ENCODE peak calls at places on chromosomes 11 and 22, in four cellular contexts. U is osteoblast, V is astrocyte, J is body of pancreas. O is an unnamed sample.
A peak's percentile ranks its signal among the peaks of the same experiment; 100 is the strongest.

GRCh38 chr11:103109818-103110388 is 677 bp downstream of the DYNC2H1 start:
- DNase-seq in V (no peak), U (no peak), J (no peak), O (no peak)

GRCh38 chr11:2754008-2754407 is 54.2 kb upstream of the KCNQ1OT1 start:
- DNase-seq in J (no peak), V (no peak), U (no peak), O (no peak)

GRCh38 chr11:94224078-94224477 is 80.3 kb upstream of the IZUMO1R start:
- DNase-seq in V (no peak), U (no peak), J (no peak), O (no peak)

GRCh38 chr22:30869996-30870395 is 98.6 kb downstream of the MORC2 start:
- DNase-seq in V (no peak), U (peak; percentile 68), J (no peak), O (no peak)

GRCh38 chr22:46013460-46014416 is 36.8 kb upstream of the WNT7B start:
- DNase-seq in U (peak; percentile 99), J (peak; percentile 96), V (peak; percentile 94), O (peak; percentile 94)

GRCh38 chr11:34065505-34066203 is 14.1 kb downstream of the CAPRIN1 start:
- DNase-seq in U (peak; percentile 56), J (no peak), V (peak; percentile 37), O (no peak)

GRCh38 chr11:34758262-34758661 is 137.4 kb downstream of the EHF start:
- DNase-seq in U (no peak), V (no peak), J (no peak), O (no peak)

GRCh38 chr11:104484784-104485554 is 321.0 kb upstream of the PDGFD start:
- DNase-seq in J (peak; percentile 28), V (no peak), U (peak; percentile 3), O (no peak)

GRCh38 chr22:46111645-46112306 is 38.5 kb upstream of the PPARA start:
- DNase-seq in V (no peak), U (no peak), J (no peak), O (peak; percentile 66)

GRCh38 chr11:70525006-70525405 is 126.7 kb downstream of the CTTN start:
- DNase-seq in U (peak; percentile 54), J (no peak), V (no peak), O (no peak)

GRCh38 chr11:47715082-47715669 is at the start of gene AGBL2:
- DNase-seq in U (peak; percentile 90), J (peak; percentile 70), V (peak; percentile 44), O (peak; percentile 80)

GRCh38 chr11:34316347-34317037 is 41.3 kb downstream of the ABTB2 start:
- DNase-seq in J (no peak), V (peak; percentile 23), U (peak; percentile 66), O (no peak)

GRCh38 chr11:122559734-122560382 is 95.7 kb upstream of the UBASH3B start:
- DNase-seq in V (no peak), U (no peak), J (no peak), O (no peak)

GRCh38 chr11:30346068-30346688 is 23.3 kb downstream of the ARL14EP start:
- DNase-seq in U (no peak), V (no peak), J (peak; percentile 18), O (peak; percentile 19)

DNA sequence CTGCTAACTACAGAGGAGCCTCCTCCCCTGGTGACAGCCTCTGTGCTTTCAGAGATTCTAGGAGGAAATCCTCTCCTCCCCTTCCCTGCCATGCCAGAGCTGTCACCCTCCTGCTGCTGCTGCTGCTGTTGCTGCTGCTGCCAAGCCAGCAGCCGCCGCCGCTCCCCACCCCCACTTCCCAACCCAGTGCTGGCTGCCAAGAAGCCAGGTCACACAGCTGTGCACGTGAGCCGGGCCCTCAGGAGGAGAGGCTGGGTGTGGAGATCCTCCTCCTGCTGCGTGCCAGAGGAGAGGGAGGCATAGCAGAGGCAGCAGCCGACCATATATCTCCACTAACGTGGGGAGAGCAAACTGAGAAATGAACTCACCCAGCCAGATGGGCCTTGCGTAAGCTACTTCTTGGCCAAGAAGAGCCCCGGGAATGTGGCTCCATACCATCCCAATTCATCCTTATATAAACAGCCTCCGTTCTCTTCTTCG is 12.4 kb downstream of the CRY2 start:
- DNase-seq in V (peak; percentile 93), U (peak; percentile 98), J (peak; percentile 95), O (peak; percentile 94)
- H3K36me3 ChIP-seq in V (peaks cover 23% of the 10 kb centered on the region), U (peaks cover 47% of the 10 kb centered on the region), J (peaks cover 29% of the 10 kb centered on the region), O (peaks cover 68% of the 10 kb centered on the region)

DNA sequence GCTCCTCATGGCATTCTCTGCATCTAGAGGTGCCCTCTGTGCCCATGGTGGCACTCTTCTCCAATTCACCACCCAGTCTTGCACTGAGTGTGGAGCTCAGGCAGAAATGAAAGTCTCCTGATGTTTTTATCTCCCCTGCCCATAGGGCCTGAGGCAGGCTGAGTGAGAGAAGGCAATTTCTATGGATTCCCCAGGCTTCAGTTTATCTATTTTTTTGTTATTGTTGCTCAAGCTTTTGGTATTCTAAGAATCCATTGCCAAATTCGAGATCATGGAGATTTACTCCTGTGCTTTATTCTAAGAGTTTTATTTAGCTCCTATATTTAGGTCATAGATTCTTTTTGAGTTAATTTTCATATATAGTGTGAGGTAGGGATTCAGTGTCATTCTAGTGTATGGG is 40.7 kb downstream of the TSPAN18 start:
- DNase-seq in U (no peak), V (peak; percentile 48), J (no peak), O (no peak)
- H3K4me1 ChIP-seq in U (peaks cover 34% of the 10 kb centered on the region), V (peaks cover 28% of the 10 kb centered on the region), J (peaks cover 9% of the 10 kb centered on the region), O (peaks cover 65% of the 10 kb centered on the region)

GRCh38 chr22:29520851-29521250 is 32.7 kb downstream of the THOC5 start:
- DNase-seq in U (peak; percentile 93), V (peak; percentile 82), J (no peak), O (no peak)
- H3K36me3 ChIP-seq in U (peaks cover 74% of the 10 kb centered on the region), V (peaks cover 69% of the 10 kb centered on the region), J (peaks cover 27% of the 10 kb centered on the region), O (peaks cover 32% of the 10 kb centered on the region)

DNA sequence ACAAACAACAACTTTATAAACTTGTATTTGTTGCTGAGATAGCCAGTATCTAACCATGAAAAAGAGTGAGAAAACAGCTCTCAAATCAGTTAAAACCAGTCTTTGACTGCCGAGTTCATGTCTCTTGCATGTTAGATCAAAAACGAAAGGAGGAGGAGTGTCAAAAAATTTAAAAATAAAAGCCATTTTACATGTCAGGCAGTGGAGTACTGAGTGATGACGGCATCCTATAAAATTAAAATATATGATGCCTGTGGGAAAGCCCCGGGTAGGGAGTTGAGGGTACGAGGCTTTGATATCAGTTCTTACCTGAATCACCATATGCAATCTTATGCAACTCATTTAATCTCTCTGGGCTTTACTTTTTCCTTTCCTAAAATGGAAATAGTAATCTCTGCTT is 117.3 kb downstream of the ETS1 start:
- DNase-seq in V (no peak), U (no peak), J (no peak), O (no peak)
- H3K4me1 ChIP-seq in V (peaks cover 45% of the 10 kb centered on the region), U (peaks cover 60% of the 10 kb centered on the region), J (peaks cover 28% of the 10 kb centered on the region), O (peaks cover 96% of the 10 kb centered on the region)

DNA sequence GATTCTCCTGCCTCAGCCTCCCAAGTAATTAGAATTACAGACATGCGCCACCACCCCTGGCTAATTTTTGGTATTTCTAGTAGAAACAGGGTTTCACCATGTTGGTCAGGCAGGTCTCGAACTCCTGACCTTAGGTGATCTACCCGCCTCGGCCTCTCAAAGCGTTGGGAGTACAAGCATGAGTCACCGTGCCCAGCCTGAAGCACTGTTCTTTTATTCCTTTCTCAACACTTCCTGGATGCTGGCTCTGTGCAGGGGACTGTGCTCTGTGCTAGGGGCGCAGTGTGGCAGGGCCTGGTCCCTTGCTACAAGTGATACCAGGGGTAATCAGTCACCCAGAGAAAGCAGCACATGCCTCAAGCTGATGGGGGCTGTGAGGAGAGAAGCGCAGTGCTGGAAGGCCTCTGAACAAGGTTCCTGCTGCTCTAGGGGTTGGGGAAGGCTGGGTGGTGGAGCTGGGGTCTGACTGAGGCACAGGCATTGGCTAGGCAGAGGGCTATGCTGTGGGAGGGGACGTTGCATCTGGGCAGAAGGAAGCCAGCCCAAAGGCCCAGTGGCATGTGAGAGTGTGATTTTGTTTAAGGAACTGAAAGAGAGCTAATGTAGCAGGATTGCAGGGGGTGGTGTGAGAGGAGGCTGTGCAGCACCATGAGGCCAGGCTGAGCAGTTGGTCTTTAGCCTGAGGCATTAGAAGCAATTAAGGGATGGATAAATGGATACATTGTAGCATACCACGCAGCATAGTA is 42.5 kb downstream of the CABIN1 start:
- DNase-seq in V (no peak), J (no peak), U (no peak), O (no peak)
- H3K36me3 ChIP-seq in V (peaks cover 7% of the 10 kb centered on the region), J (peaks cover 41% of the 10 kb centered on the region), U (peaks cover 28% of the 10 kb centered on the region), O (no peaks in the 10 kb centered on the region)

O was measured in heart right ventricle.